ENCODE peak calls at places on chromosomes 1 and 21, in five cellular contexts. M is stimulated activated CD8-positive, alpha-beta memory T cell treated with anti-CD3 and anti-CD28 coated beads, Interleukin-7, amount 100 ng/mL, for 1 hour; S is HTR-8/SVneo; E is A172; Z is T-helper 1 cell. T is an unnamed sample.

GRCh38 chr21:33362044-33362555 is 37.3 kb downstream of the IFNAR1 start:
- DNase-seq in Z (peak), S (no peak), E (no peak), M (peak), T (no peak)

GRCh38 chr1:10686404-10687040 is 109.9 kb downstream of the CASZ1 start:
- DNase-seq in M (no peak), S (no peak), Z (no peak), E (no peak), T (no peak)

GRCh38 chr1:9870572-9870971 is 39.5 kb downstream of the CTNNBIP1 start:
- DNase-seq in M (no peak), S (no peak), Z (no peak), E (no peak), T (no peak)

GRCh38 chr1:209634005-209634737 is 18.1 kb downstream of the LAMB3 start:
- DNase-seq in E (no peak), Z (no peak), S (no peak), M (no peak), T (no peak)

GRCh38 chr1:202274611-202275010 is 67.1 kb downstream of the UBE2T start:
- DNase-seq in Z (peak), E (peak), S (no peak), M (peak), T (peak)

GRCh38 chr1:51840743-51841461 is 37.6 kb downstream of the NRDC start:
- DNase-seq in S (no peak), E (no peak), Z (no peak), M (no peak), T (no peak)

GRCh38 chr1:239977414-239977813 is 114.3 kb upstream of the FMN2 start:
- DNase-seq in E (no peak), S (no peak), M (no peak), Z (no peak), T (no peak)

GRCh38 chr1:20413136-20413790 is 72.7 kb downstream of the CAMK2N1 start:
- DNase-seq in E (no peak), S (no peak), Z (no peak), M (no peak), T (no peak)

GRCh38 chr1:234709473-234710279 is 99.7 kb upstream of the IRF2BP2 start:
- DNase-seq in E (no peak), M (no peak), Z (no peak), S (no peak), T (no peak)

GRCh38 chr1:76625887-76626286 is 241.4 kb upstream of the ST6GALNAC5 start:
- DNase-seq in E (no peak), S (no peak), M (no peak), Z (no peak), T (no peak)

GRCh38 chr1:192256674-192257334 is 60.0 kb upstream of the RGS21 start:
- DNase-seq in M (no peak), E (no peak), Z (no peak), S (no peak), T (no peak)

T was measured in SW 1271.